ENCODE peak calls at places on chromosomes 5 and 9, in five cellular contexts. R, A, B, U and L are unnamed samples.

GRCh38 chr5:66362021-66362420 is 217.9 kb downstream of the SREK1 start:
- DNase-seq in B (no peak), R (no peak), U (no peak), A (no peak), L (no peak)

GRCh38 chr9:112012026-112012902 is 115.7 kb downstream of the UGCG start:
- DNase-seq in R (no peak), B (peak), A (no peak), U (no peak), L (peak)

GRCh38 chr5:103464801-103465484 is 97.6 kb downstream of the NUDT12 start:
- DNase-seq in A (no peak), B (no peak), R (no peak), U (no peak), L (no peak)

GRCh38 chr5:61625682-61626620 is 293.9 kb downstream of the ZSWIM6 start:
- DNase-seq in U (peak), B (no peak), A (peak), R (no peak), L (no peak)

GRCh38 chr5:50595199-50595598 is 71.2 kb upstream of the PARP8 start:
- DNase-seq in R (no peak), A (no peak), B (no peak), U (no peak), L (peak)

GRCh38 chr9:19940808-19941207 is 152.0 kb upstream of the SLC24A2 start:
- DNase-seq in B (no peak), R (no peak), U (no peak), A (no peak), L (no peak)

GRCh38 chr9:35070823-35071813 is 1.3 kb downstream of the VCP start:
- DNase-seq in U (no peak), R (no peak), B (no peak), A (no peak), L (no peak)

GRCh38 chr9:127937383-127938297 is at the start of gene DPM2:
- DNase-seq in B (peak), U (peak), R (peak), A (peak), L (peak)

GRCh38 chr5:146399446-146399845 is 47.7 kb upstream of the TCERG1 start:
- DNase-seq in U (no peak), R (no peak), A (no peak), B (no peak), L (no peak)

GRCh38 chr5:140214831-140215230 is 39.8 kb downstream of the CYSTM1 start:
- DNase-seq in A (no peak), R (no peak), B (no peak), U (no peak), L (no peak)

DNA sequence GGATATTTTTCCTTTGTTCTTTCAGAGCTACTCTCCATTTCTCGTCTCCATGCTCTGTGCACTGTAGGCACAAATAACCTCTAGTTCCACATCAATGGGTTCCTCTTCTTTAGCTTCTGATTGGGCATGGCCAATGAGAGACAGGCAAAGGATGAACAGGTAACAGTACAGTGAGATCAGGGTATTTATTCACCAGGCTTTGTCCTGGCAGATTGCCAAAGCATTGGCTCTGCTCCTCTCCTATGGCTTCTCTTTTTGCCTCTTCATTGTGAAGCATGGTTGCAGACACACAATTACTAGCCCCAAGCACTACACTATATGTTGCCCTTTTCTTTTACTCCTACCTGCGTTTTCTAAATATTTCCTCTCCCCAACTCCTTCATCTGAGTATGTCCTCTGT is 215.1 kb upstream of the ARRDC3 start:
- DNase-seq in B (no peak), U (no peak), A (no peak), R (no peak), L (no peak)
- TF ChIP-seq ATF3 in B (no peak), U (no peak), A (no peak), R (no peak), L (no peak)

GRCh38 chr5:93428868-93429267 is 152.2 kb downstream of the NR2F1-AS1 start:
- DNase-seq in A (no peak), R (no peak), U (no peak), B (no peak), L (no peak)
- TF ChIP-seq ATF3 in A (no peak), R (no peak), U (no peak), B (no peak), L (no peak)

GRCh38 chr5:40383719-40384651 is 295.7 kb upstream of the PTGER4 start:
- DNase-seq in A (no peak), B (no peak), U (no peak), R (no peak), L (no peak)

GRCh38 chr5:40386293-40386692 is 293.4 kb upstream of the PTGER4 start:
- DNase-seq in U (no peak), B (no peak), A (no peak), R (no peak), L (no peak)

GRCh38 chr5:40385544-40385943 is 294.2 kb upstream of the PTGER4 start:
- DNase-seq in R (no peak), B (no peak), U (no peak), A (no peak), L (peak)

GRCh38 chr5:40381676-40382363 is 297.9 kb upstream of the PTGER4 start:
- DNase-seq in U (no peak), A (no peak), B (no peak), R (no peak), L (no peak)

GRCh38 chr5:40384782-40385390 is 294.8 kb upstream of the PTGER4 start:
- DNase-seq in U (no peak), B (no peak), R (no peak), A (no peak), L (no peak)
- TF ChIP-seq ATF3 in U (no peak), B (no peak), R (no peak), A (no peak), L (no peak)

GRCh38 chr9:16445141-16445920 is 425.1 kb downstream of the BNC2 start:
- DNase-seq in B (peak), R (no peak), A (no peak), U (no peak), L (no peak)

DNA sequence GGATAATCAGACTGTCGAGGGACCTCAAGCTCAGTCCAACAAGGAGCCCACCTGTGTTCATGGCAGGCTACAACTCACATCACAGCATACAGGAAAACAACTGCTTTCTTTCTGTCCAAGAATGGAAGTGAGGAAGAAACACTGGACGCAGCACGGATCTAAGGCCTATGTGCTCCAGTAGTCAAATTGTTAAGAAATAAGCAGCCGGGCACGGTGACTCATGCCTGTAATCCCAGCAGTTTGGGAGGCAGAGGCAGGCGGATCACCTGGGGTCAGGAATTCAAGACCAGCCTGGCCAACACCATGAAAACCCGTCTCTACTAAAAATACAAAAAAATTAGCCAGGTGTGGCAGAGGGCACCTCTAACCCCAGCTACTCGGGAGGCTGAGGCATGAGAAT is 427.8 kb downstream of the BNC2 start:
- DNase-seq in B (no peak), R (no peak), U (peak), A (no peak), L (no peak)
- TF ChIP-seq ATF3 in B (no peak), R (no peak), U (no peak), A (no peak), L (no peak)

GRCh38 chr5:91109634-91110033 is 273.5 kb downstream of the ARRDC3 start:
- DNase-seq in U (no peak), R (no peak), B (no peak), A (no peak), L (no peak)
- TF ChIP-seq ATF3 in U (no peak), R (no peak), B (no peak), A (no peak), L (no peak)

GRCh38 chr5:91386120-91386519 is 3.0 kb upstream of the ARRDC3 start:
- DNase-seq in B (no peak), U (no peak), A (no peak), R (no peak), L (no peak)
- TF ChIP-seq ATF3 in B (no peak), U (no peak), A (no peak), R (no peak), L (no peak)